ENCODE peak calls at places on chromosomes 12 and 14, in six cellular contexts. J is neural crest cell, W is OCI-LY7, B is NB4, G is astrocyte of the spinal cord, C is MCF 10A. X is an unnamed sample.

GRCh38 chr12:109864916-109865315 is 15.4 kb downstream of the GLTP start:
- DNase-seq in B (no peak), J (no peak), W (no peak), G (no peak), C (no peak), X (no peak)

GRCh38 chr12:110600254-110600653 is 13.7 kb upstream of the TCTN1 start:
- DNase-seq in W (peak), B (peak), G (peak), C (peak), J (no peak), X (no peak)

GRCh38 chr14:67373347-67373746 is 13.2 kb downstream of the EIF2S1 start:
- DNase-seq in J (no peak), B (no peak), G (no peak), W (no peak), C (no peak), X (no peak)

GRCh38 chr14:24162083-24162482 is 1.0 kb downstream of the IRF9 start:
- DNase-seq in B (no peak), J (no peak), C (no peak), W (no peak), G (no peak), X (no peak)

GRCh38 chr14:24273422-24273998 is 2.1 kb upstream of the RABGGTA start:
- DNase-seq in J (no peak), C (peak), B (peak), W (peak), G (no peak), X (no peak)

GRCh38 chr12:56216461-56216860 is 5.3 kb downstream of the RNF41 start:
- DNase-seq in J (no peak), C (no peak), W (no peak), G (no peak), B (no peak), X (no peak)

GRCh38 chr14:81673930-81674329 is 140.3 kb upstream of the SEL1L start:
- DNase-seq in G (no peak), B (no peak), C (no peak), J (no peak), W (no peak), X (no peak)

GRCh38 chr14:100128688-100129087 is 30.8 kb downstream of the DEGS2 start:
- DNase-seq in C (no peak), G (no peak), W (no peak), J (no peak), B (no peak), X (no peak)

GRCh38 chr12:127822743-127823433 is 444.1 kb upstream of the TMEM132C start:
- DNase-seq in C (no peak), G (peak), J (no peak), B (no peak), W (peak), X (no peak)

GRCh38 chr12:13798162-13798561 is 183.2 kb downstream of the GRIN2B start:
- DNase-seq in W (no peak), J (no peak), C (no peak), B (no peak), G (no peak), X (no peak)

GRCh38 chr14:58299665-58300202 is 1.4 kb downstream of the ARID4A start:
- DNase-seq in J (no peak), W (peak), B (peak), G (peak), C (peak), X (no peak)

GRCh38 chr12:65335021-65335714 is 56.7 kb downstream of the MSRB3 start:
- DNase-seq in J (no peak), W (no peak), B (peak), G (peak), C (peak), X (no peak)

GRCh38 chr12:122207391-122207790 is 3.9 kb downstream of the B3GNT4 start:
- DNase-seq in B (no peak), G (no peak), J (no peak), W (no peak), C (no peak), X (no peak)

GRCh38 chr14:67335781-67336180 is 23.8 kb downstream of the ATP6V1D start:
- DNase-seq in J (peak), G (peak), C (peak), W (peak), B (peak), X (no peak)

GRCh38 chr14:61965030-61965745 is 203.0 kb downstream of the SNAPC1 start:
- DNase-seq in G (peak), B (peak), J (no peak), W (no peak), C (peak), X (no peak)

GRCh38 chr12:53236443-53237111 is 4.6 kb upstream of the RARG start:
- DNase-seq in B (no peak), W (no peak), J (no peak), G (no peak), C (no peak), X (no peak)

GRCh38 chr14:23174785-23175184 is 8.7 kb downstream of the SLC7A8 start:
- DNase-seq in C (no peak), W (no peak), G (no peak), J (no peak), B (no peak), X (no peak)

GRCh38 chr14:96586921-96587822 is 85.0 kb downstream of the PAPOLA start:
- DNase-seq in W (no peak), J (no peak), C (no peak), B (no peak), G (no peak), X (no peak)

GRCh38 chr12:113463746-113464743 is 7.6 kb downstream of the LHX5 start:
- DNase-seq in W (no peak), B (no peak), C (no peak), G (no peak), J (no peak), X (no peak)

GRCh38 chr12:113462117-113462774 is 9.4 kb downstream of the LHX5 start:
- DNase-seq in G (peak), J (peak), W (peak), C (peak), B (peak), X (peak)

GRCh38 chr12:113459981-113460380 is 11.7 kb downstream of the LHX5 start:
- DNase-seq in B (no peak), J (no peak), C (no peak), G (no peak), W (no peak), X (no peak)

GRCh38 chr12:113462880-113463745 is 8.6 kb downstream of the LHX5 start:
- DNase-seq in W (no peak), G (no peak), J (no peak), C (no peak), B (no peak), X (no peak)

DNA sequence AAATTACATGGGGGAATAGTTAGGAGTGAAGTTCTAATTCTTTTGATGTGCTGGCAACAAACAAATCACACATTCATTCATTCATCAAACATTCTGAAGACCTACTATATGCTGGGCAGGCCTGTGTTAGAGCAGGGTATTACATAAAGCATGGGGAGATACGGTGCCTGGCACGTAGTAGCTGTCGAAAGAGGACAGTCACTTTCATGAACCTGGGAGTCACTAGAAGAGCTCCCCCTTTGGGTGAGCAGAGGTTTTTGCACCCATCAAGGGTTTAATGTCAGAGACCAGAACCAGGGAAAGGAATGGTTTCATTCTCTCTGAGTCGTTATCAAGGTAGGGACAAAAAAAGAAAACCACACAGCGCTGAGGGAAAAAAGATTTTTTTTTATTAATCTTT is 10.0 kb downstream of the LHX5 start:
- DNase-seq in W (peak), C (peak), J (no peak), G (no peak), B (peak), X (no peak)
- TF ChIP-seq CTCF in W (peak), C (peak), J (no peak), G (peak), B (peak), X (no peak)

GRCh38 chr12:62794218-62794583 is 140.7 kb downstream of the PPM1H start:
- DNase-seq in W (no peak), G (no peak), B (no peak), C (no peak), J (no peak), X (no peak)
- TF ChIP-seq CTCF in W (peak), G (no peak), B (no peak), C (no peak), J (peak), X (no peak)

DNA sequence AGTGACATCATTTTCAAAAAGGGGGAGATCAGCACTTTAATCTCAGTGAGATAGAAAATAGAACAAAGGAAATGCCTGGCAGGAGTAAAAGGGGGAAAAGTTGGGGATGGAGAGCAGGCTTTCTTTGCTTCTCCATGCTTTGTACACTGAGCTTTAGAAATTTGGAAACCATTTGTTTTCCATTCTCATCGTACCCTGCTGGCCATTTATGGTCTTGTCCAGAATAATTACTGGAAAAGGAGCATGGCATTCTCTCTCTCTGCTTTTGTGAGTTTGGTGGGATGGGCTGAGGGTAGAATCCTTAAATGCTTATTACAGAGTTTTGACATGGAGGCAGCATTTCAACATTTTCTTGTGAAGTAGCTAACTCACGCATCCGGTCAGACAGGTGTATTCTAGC is 104.4 kb upstream of the FLRT2 start:
- DNase-seq in B (no peak), J (no peak), C (no peak), G (no peak), W (no peak), X (no peak)
- TF ChIP-seq CTCF in B (no peak), J (peak), C (no peak), G (no peak), W (no peak), X (no peak)

GRCh38 chr12:21541773-21542172 is 15.7 kb downstream of the SPX start:
- DNase-seq in C (no peak), B (no peak), W (no peak), J (no peak), G (no peak), X (no peak)
- TF ChIP-seq CTCF in C (no peak), B (no peak), W (no peak), J (no peak), G (no peak), X (no peak)

DNA sequence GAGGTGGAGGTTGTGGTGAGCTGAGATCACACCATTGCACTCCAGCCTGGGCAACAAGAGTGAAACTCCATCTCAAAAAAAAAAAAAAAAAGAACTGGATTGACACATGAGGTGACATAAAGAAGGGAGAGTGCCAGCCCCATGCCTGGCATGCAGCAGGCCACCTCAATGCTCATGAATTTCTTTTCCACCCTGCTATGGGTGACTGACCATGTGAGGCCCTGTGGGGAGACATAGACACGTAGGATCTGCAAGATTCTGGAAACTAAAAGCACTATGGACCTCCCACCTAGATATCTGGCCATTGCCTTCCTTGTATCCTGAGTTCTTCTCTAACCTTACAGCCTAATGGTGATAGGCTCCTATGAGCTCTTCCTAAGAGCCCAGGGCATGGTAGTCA is 5.6 kb upstream of the ACTN1 start:
- DNase-seq in C (no peak), W (no peak), B (no peak), J (no peak), G (no peak), X (no peak)
- TF ChIP-seq CTCF in C (no peak), W (no peak), B (no peak), J (no peak), G (no peak), X (no peak)

GRCh38 chr12:28191690-28192089 is 1.4 kb downstream of the CCDC91 start:
- DNase-seq in G (peak), C (peak), B (peak), J (no peak), W (no peak), X (no peak)

GRCh38 chr12:28192145-28192544 is 1.9 kb downstream of the CCDC91 start:
- DNase-seq in C (no peak), J (no peak), G (no peak), W (no peak), B (no peak), X (no peak)

GRCh38 chr12:28189774-28190320 is 409 bp upstream of the CCDC91 start:
- DNase-seq in W (no peak), C (no peak), B (no peak), G (no peak), J (no peak), X (no peak)

GRCh38 chr12:28190321-28191017 is at the start of gene CCDC91:
- DNase-seq in G (peak), B (peak), W (peak), J (peak), C (peak), X (peak)

DNA sequence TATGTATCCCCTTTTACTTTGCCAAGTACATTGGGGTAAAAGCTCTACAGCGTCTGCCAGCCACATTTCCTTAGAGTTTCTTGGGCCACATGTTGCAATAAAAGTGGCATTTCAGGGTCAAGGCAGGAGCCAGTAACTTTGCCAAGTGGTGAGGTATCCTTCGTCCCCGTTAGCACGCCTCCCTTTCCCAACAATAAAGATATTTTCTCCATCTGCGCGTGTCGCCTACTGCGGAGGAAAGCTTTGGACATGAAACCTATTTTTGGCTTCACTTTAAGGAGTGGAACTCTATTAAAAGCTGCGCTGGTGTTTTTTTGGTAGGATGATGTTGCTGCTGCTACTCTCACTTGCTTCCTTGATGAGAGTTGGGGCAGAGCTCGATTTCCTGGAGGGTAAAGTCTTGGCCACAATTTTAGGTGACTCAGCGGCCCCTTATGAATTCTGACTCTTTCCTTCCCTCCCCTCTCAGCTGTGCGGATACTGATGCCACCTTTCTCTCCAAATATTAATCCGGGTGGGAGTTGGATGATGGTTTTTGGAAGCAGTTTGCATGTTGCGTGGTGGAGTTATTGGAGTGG is 851 bp downstream of the CCDC91 start:
- DNase-seq in G (no peak), C (peak), W (peak), B (peak), J (no peak), X (no peak)
- TF ChIP-seq CTCF in G (no peak), C (no peak), W (no peak), B (no peak), J (no peak), X (no peak)

GRCh38 chr12:24960222-24960855 is 11.4 kb upstream of the BCAT1 start:
- DNase-seq in B (peak), W (peak), G (peak), C (peak), J (peak), X (no peak)
- TF ChIP-seq CTCF in B (peak), W (peak), G (peak), C (peak), J (peak), X (no peak)